ENCODE peak calls at places on chromosomes 5 and 9, in five cellular contexts. Q is fibroblast of lung, U is body of pancreas, S is uterus, K is upper lobe of left lung. Z is an unnamed sample.

GRCh38 chr5:169248520-169248919 is 52.4 kb downstream of the SLIT3 start:
- DNase-seq in Q (no peak), U (no peak), S (no peak), K (no peak), Z (no peak)

GRCh38 chr9:93308676-93309075 is 124.7 kb downstream of the WNK2 start:
- DNase-seq in Q (no peak), U (no peak), S (no peak), K (no peak), Z (no peak)

GRCh38 chr5:142095651-142096330 is 12.8 kb upstream of the NDFIP1 start:
- DNase-seq in Q (no peak), U (no peak), S (no peak), K (no peak), Z (peak)

GRCh38 chr5:2329741-2330140 is 421.7 kb downstream of the IRX2 start:
- DNase-seq in Q (no peak), U (no peak), S (no peak), K (peak), Z (no peak)

GRCh38 chr5:73911761-73912393 is 285.9 kb downstream of the ARHGEF28 start:
- DNase-seq in Q (peak), U (no peak), S (no peak), K (no peak), Z (no peak)

GRCh38 chr5:94857119-94857518 is 238.7 kb downstream of the SLF1 start:
- DNase-seq in Q (no peak), U (no peak), S (no peak), K (no peak), Z (no peak)

GRCh38 chr9:18718393-18718792 is 244.4 kb downstream of the ADAMTSL1 start:
- DNase-seq in Q (no peak), U (no peak), S (no peak), K (peak), Z (no peak)

GRCh38 chr5:64693636-64694035 is 3.3 kb downstream of the SHISAL2B start:
- DNase-seq in Q (no peak), U (no peak), S (no peak), K (no peak), Z (peak)

GRCh38 chr9:93436655-93437407 is 14.7 kb upstream of the FAM120A start:
- DNase-seq in Q (no peak), U (no peak), S (no peak), K (no peak), Z (no peak)

GRCh38 chr9:126758916-126759576 is 45.8 kb upstream of the ZBTB43 start:
- DNase-seq in Q (no peak), U (no peak), S (no peak), K (no peak), Z (no peak)

GRCh38 chr5:178367351-178368120 is 134.9 kb upstream of the PHYKPL start:
- DNase-seq in Q (no peak), U (no peak), S (no peak), K (no peak), Z (no peak)

GRCh38 chr9:119861801-119862200 is 492.6 kb upstream of the BRINP1 start:
- DNase-seq in Q (no peak), U (no peak), S (no peak), K (no peak), Z (no peak)

GRCh38 chr5:43304520-43304919 is 8.7 kb downstream of the HMGCS1 start:
- DNase-seq in Q (peak), U (no peak), S (no peak), K (no peak), Z (no peak)

GRCh38 chr9:23123048-23123632 is 676.5 kb downstream of the DMRTA1 start:
- DNase-seq in Q (peak), U (peak), S (no peak), K (no peak), Z (peak)

GRCh38 chr5:2913306-2913705 is 161.8 kb upstream of the IRX2 start:
- DNase-seq in Q (no peak), U (no peak), S (no peak), K (no peak), Z (no peak)

GRCh38 chr5:77379558-77380061 is 112.5 kb downstream of the WDR41 start:
- DNase-seq in Q (no peak), U (no peak), S (no peak), K (no peak), Z (peak)

GRCh38 chr5:112918136-112918535 is 3.9 kb downstream of the REEP5 start:
- DNase-seq in Q (no peak), U (no peak), S (no peak), K (no peak), Z (no peak)

GRCh38 chr9:8486095-8486494 is 686.5 kb upstream of the DMAC1 start:
- DNase-seq in Q (peak), U (peak), S (no peak), K (no peak), Z (peak)

GRCh38 chr9:94859226-94859625 is 132.7 kb downstream of the AOPEP start:
- DNase-seq in Q (no peak), U (no peak), S (no peak), K (no peak), Z (no peak)

GRCh38 chr5:137004279-137004678 is 494.8 kb downstream of the SPOCK1 start:
- DNase-seq in Q (no peak), U (no peak), S (no peak), K (no peak), Z (peak)

GRCh38 chr5:99105216-99105615 is 176.4 kb upstream of the CHD1 start:
- DNase-seq in Q (peak), U (no peak), S (no peak), K (no peak), Z (peak)

GRCh38 chr5:95858023-95858461 is 35.5 kb upstream of the GLRX start:
- DNase-seq in Q (peak), U (no peak), S (peak), K (no peak), Z (no peak)

GRCh38 chr9:106892632-106893031 is 29.7 kb downstream of the ZNF462 start:
- DNase-seq in Q (peak), U (no peak), S (peak), K (no peak), Z (peak)

GRCh38 chr5:150241298-150242225 is 48.0 kb downstream of the CAMK2A start:
- DNase-seq in Q (no peak), U (no peak), S (no peak), K (no peak), Z (no peak)

GRCh38 chr9:129273136-129273895 is 95.3 kb upstream of the IER5L start:
- DNase-seq in Q (no peak), U (no peak), S (no peak), K (no peak), Z (no peak)

GRCh38 chr9:115442054-115442453 is 324.1 kb upstream of the TNC start:
- DNase-seq in Q (peak), U (no peak), S (no peak), K (no peak), Z (peak)

GRCh38 chr9:16246785-16247184 is 623.7 kb downstream of the BNC2 start:
- DNase-seq in Q (no peak), U (no peak), S (no peak), K (no peak), Z (no peak)

GRCh38 chr9:125654121-125654520 is 52.9 kb downstream of the MAPKAP1 start:
- DNase-seq in Q (no peak), U (no peak), S (no peak), K (no peak), Z (no peak)

GRCh38 chr5:107368593-107368992 is 302.1 kb downstream of the EFNA5 start:
- DNase-seq in Q (no peak), U (no peak), S (no peak), K (no peak), Z (no peak)

GRCh38 chr5:84642795-84643194 is 258.1 kb upstream of the EDIL3 start:
- DNase-seq in Q (peak), U (no peak), S (no peak), K (no peak), Z (peak)

GRCh38 chr9:93827545-93828330 is 127.4 kb downstream of the BARX1 start:
- DNase-seq in Q (peak), U (peak), S (no peak), K (peak), Z (peak)

GRCh38 chr5:122471031-122471751 is 159.2 kb downstream of the SNCAIP start:
- DNase-seq in Q (no peak), U (no peak), S (no peak), K (no peak), Z (no peak)

GRCh38 chr5:122469520-122469919 is 157.5 kb downstream of the SNCAIP start:
- DNase-seq in Q (no peak), U (no peak), S (no peak), K (no peak), Z (no peak)

GRCh38 chr5:122465994-122466393 is 154.0 kb downstream of the SNCAIP start:
- DNase-seq in Q (no peak), U (no peak), S (no peak), K (no peak), Z (no peak)

GRCh38 chr5:122470365-122470764 is 158.3 kb downstream of the SNCAIP start:
- DNase-seq in Q (no peak), U (no peak), S (no peak), K (no peak), Z (no peak)

GRCh38 chr5:122468351-122469111 is 156.5 kb downstream of the SNCAIP start:
- DNase-seq in Q (no peak), U (no peak), S (no peak), K (no peak), Z (no peak)
- TF ChIP-seq CTCF in Q (no peak), U (no peak), S (no peak), K (no peak), Z (no peak)

DNA sequence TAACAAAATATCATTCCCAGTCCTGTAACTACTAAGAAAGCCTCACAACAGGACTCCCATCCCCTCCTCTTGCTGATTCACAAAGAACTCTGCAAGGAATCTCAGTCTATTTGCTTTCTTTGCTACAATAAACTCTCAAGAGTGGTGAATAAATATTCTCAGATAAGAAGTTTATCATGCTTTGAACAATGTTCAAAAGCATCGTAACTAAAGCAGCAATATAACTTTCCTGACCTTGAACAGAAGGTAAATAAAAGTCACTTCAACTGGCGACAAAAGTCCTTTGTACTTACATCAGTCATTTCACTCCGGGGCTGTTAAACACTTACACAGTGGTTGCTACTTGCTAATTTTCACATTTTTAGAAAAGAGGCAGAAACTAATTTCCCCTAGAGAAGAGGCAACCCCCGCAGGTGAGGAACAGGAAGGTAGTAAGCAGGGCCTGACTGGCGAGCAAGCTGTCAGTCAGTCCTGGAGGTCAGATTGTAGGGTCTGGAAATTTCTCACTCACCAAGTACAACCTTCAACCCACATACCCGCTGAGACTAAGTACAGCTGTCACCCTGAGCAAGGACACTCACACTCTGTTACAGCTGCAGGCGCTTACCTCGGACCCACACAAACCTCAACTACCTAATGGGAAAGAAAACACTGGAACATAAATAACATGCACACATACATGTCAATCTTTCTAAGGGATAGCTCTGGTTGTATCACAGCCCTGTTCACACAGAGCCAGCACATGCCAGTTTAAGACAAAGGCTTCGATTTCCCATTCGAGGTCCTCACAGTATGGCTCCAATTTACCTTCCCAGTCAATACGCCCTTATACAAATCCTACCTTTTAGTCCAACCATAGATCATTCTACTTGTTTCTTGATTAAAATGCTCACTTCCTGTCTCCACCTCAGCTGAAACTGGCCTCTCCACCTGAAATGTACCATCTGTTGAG is 104.6 kb upstream of the RETREG1 start:
- DNase-seq in Q (no peak), U (peak), S (no peak), K (no peak), Z (no peak)
- H3K4me3 ChIP-seq in Q (no peak), U (no peak), S (no peak), K (no peak), Z (no peak)

GRCh38 chr9:20553750-20554149 is 68.5 kb downstream of the MLLT3 start:
- DNase-seq in Q (no peak), U (no peak), S (no peak), K (no peak), Z (no peak)

GRCh38 chr9:20551835-20552234 is 70.5 kb downstream of the MLLT3 start:
- DNase-seq in Q (no peak), U (no peak), S (no peak), K (no peak), Z (peak)

GRCh38 chr9:20550326-20550725 is 72.0 kb downstream of the MLLT3 start:
- DNase-seq in Q (no peak), U (no peak), S (no peak), K (no peak), Z (peak)

GRCh38 chr9:20551236-20551635 is 71.1 kb downstream of the MLLT3 start:
- DNase-seq in Q (no peak), U (no peak), S (no peak), K (no peak), Z (peak)

DNA sequence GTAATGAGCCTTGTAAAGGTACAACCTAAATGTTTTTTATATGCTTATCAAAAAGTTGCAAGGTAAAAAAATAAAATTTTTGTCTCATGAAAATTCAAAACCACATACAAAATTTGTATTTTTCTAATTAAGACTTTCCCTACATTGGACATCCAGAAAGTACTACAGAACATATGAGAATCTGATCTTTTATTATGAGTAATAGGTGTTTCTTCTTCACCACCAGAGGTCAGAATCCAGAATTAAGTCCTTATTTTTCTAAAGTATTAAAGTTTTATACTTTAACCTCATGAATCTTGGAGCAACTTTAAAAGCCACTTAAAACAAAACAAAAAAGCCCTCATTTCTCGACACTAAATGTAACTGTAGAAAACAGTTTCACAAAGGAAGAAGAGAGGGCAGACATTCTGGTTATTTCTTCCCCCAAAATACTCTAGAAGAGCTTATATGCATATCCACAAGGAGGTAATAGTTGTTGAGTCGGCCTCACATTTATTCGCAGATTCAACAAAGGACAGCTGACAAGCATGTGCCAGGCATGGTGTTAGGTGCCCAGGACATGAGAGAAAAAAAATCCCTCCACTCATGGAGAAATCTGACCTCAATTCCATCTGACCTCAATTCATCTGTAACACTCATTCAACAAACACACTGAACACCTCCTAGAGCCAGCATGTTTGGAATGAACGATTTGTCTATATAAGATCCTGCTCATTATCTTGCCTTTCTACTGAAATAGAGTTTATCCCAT is 69.2 kb downstream of the MLLT3 start:
- DNase-seq in Q (peak), U (no peak), S (no peak), K (no peak), Z (peak)
- TF ChIP-seq CTCF in Q (no peak), U (peak), S (peak), K (peak), Z (no peak)

GRCh38 chr5:850511-851006 is at the start of gene ZDHHC11:
- DNase-seq in Q (no peak), U (no peak), S (peak), K (peak), Z (no peak)

GRCh38 chr5:848671-849111 is 2.1 kb downstream of the ZDHHC11 start:
- DNase-seq in Q (no peak), U (no peak), S (peak), K (peak), Z (no peak)

GRCh38 chr5:851076-851475 is 290 bp upstream of the ZDHHC11 start:
- DNase-seq in Q (no peak), U (no peak), S (peak), K (no peak), Z (no peak)

GRCh38 chr5:851553-851952 is 767 bp upstream of the ZDHHC11 start:
- DNase-seq in Q (no peak), U (no peak), S (peak), K (no peak), Z (no peak)

GRCh38 chr5:849651-850301 is 1.0 kb downstream of the ZDHHC11 start:
- DNase-seq in Q (no peak), U (no peak), S (peak), K (peak), Z (no peak)
- H3K4me3 ChIP-seq in Q (no peak), U (no peak), S (no peak), K (peak), Z (no peak)

GRCh38 chr5:31717586-31717985 is 78.7 kb downstream of the PDZD2 start:
- DNase-seq in Q (no peak), U (no peak), S (no peak), K (no peak), Z (no peak)
- TF ChIP-seq CTCF in Q (no peak), U (no peak), S (no peak), K (no peak), Z (no peak)

GRCh38 chr9:14270358-14271077 is 43.4 kb downstream of the NFIB start:
- DNase-seq in Q (peak), U (no peak), S (peak), K (no peak), Z (no peak)

GRCh38 chr9:14271078-14271673 is 42.8 kb downstream of the NFIB start:
- DNase-seq in Q (peak), U (peak), S (peak), K (no peak), Z (peak)

GRCh38 chr9:14269911-14270310 is 44.0 kb downstream of the NFIB start:
- DNase-seq in Q (no peak), U (no peak), S (no peak), K (no peak), Z (no peak)

GRCh38 chr9:14275331-14275730 is 38.6 kb downstream of the NFIB start:
- DNase-seq in Q (no peak), U (no peak), S (no peak), K (no peak), Z (peak)

GRCh38 chr9:14272924-14273528 is 40.9 kb downstream of the NFIB start:
- DNase-seq in Q (no peak), U (no peak), S (no peak), K (no peak), Z (no peak)
- H3K4me3 ChIP-seq in Q (no peak), U (no peak), S (no peak), K (no peak), Z (no peak)

Z was measured in epithelial cell of esophagus.